ENCODE peak calls at places on chromosome 15, in ten cellular contexts. Z is K562, D is H1, R is sigmoid colon, V is stomach, L is esophagus muscularis mucosa, J is HCT116, B is prostate gland, P is upper lobe of left lung, E is transverse colon. T is an unnamed sample.

GRCh38 chr15:56883088-56883487 is 35.4 kb upstream of the TCF12 start:
- DNase-seq in P (no peak), D (no peak), R (no peak), L (no peak), Z (no peak), B (no peak), V (no peak), E (no peak), J (no peak), T (no peak)

GRCh38 chr15:68500363-68501317 is 68.7 kb upstream of the ITGA11 start:
- DNase-seq in D (peak), B (no peak), E (no peak), V (no peak), L (peak), J (no peak), P (no peak), R (no peak), Z (no peak), T (no peak)

GRCh38 chr15:60964527-60964926 is 264.6 kb downstream of the RORA start:
- DNase-seq in E (no peak), Z (no peak), J (no peak), B (peak), D (no peak), V (no peak), L (peak), P (no peak), R (peak), T (peak)

GRCh38 chr15:94205366-94205765 is 26.0 kb upstream of the MCTP2 start:
- DNase-seq in Z (no peak), V (no peak), E (no peak), J (no peak), L (no peak), D (no peak), B (no peak), P (no peak), R (no peak), T (no peak)

GRCh38 chr15:68637755-68638405 is 59.1 kb downstream of the CORO2B start:
- DNase-seq in D (no peak), V (peak), J (no peak), Z (no peak), E (peak), B (peak), P (peak), R (peak), L (no peak), T (no peak)

GRCh38 chr15:65082303-65082958 is 5.9 kb downstream of the KBTBD13 start:
- DNase-seq in D (no peak), E (peak), B (peak), V (no peak), L (no peak), Z (no peak), R (no peak), J (no peak), P (no peak), T (no peak)

GRCh38 chr15:27704939-27705514 is 394.1 kb downstream of the OCA2 start:
- DNase-seq in P (no peak), J (no peak), R (no peak), L (no peak), Z (no peak), V (no peak), B (no peak), E (no peak), D (no peak), T (no peak)

GRCh38 chr15:88208305-88208704 is 48.2 kb downstream of the NTRK3 start:
- DNase-seq in J (no peak), Z (no peak), V (no peak), R (no peak), B (no peak), L (no peak), D (no peak), E (no peak), P (no peak), T (no peak)

GRCh38 chr15:62296756-62297507 is 131.8 kb upstream of the C2CD4B start:
- DNase-seq in D (no peak), V (no peak), R (no peak), B (no peak), J (no peak), P (no peak), E (no peak), L (no peak), Z (no peak), T (no peak)

GRCh38 chr15:90058308-90058707 is 44.0 kb downstream of the IDH2 start:
- DNase-seq in B (no peak), D (no peak), R (no peak), L (no peak), P (no peak), Z (no peak), E (no peak), V (no peak), J (no peak), T (no peak)

GRCh38 chr15:74785716-74786032 is 3.8 kb downstream of the CSK start:
- DNase-seq in D (no peak), P (no peak), B (no peak), R (peak), E (no peak), Z (no peak), V (no peak), L (no peak), J (no peak), T (no peak)

GRCh38 chr15:77126516-77126915 is 55.6 kb upstream of the TSPAN3 start:
- DNase-seq in E (no peak), V (no peak), J (no peak), P (no peak), R (no peak), Z (no peak), B (no peak), L (no peak), D (no peak), T (no peak)

GRCh38 chr15:63050737-63051700 is 8.5 kb downstream of the TPM1 start:
- DNase-seq in V (no peak), D (no peak), B (no peak), R (no peak), E (peak), P (no peak), L (no peak), J (no peak), Z (no peak), T (no peak)

GRCh38 chr15:58440922-58441321 is 9.1 kb downstream of the LIPC start:
- DNase-seq in J (peak), P (no peak), E (peak), V (peak), R (no peak), Z (peak), B (peak), L (no peak), D (no peak), T (no peak)

GRCh38 chr15:44015555-44015954 is 179.5 kb downstream of the FRMD5 start:
- DNase-seq in R (no peak), E (no peak), V (no peak), Z (no peak), L (no peak), B (no peak), D (no peak), J (no peak), P (no peak), T (no peak)

GRCh38 chr15:49848824-49849209 is 228.0 kb downstream of the DTWD1 start:
- DNase-seq in V (no peak), D (no peak), J (no peak), E (no peak), R (no peak), L (no peak), Z (no peak), P (no peak), B (no peak), T (no peak)

GRCh38 chr15:68646751-68647150 is 68.0 kb downstream of the CORO2B start:
- DNase-seq in B (no peak), V (no peak), P (no peak), D (no peak), J (no peak), L (no peak), Z (no peak), R (peak), E (no peak), T (no peak)

GRCh38 chr15:65396283-65396964 is 18.6 kb upstream of the IGDCC3 start:
- DNase-seq in Z (no peak), E (no peak), V (no peak), J (no peak), D (peak), B (no peak), R (no peak), P (no peak), L (no peak), T (no peak)

GRCh38 chr15:50549326-50549725 is 2.9 kb upstream of the USP50 start:
- DNase-seq in V (no peak), Z (no peak), B (no peak), J (no peak), L (no peak), P (no peak), E (no peak), D (no peak), R (no peak), T (no peak)

GRCh38 chr15:75199347-75199976 is 2.2 kb upstream of the C15orf39 start:
- DNase-seq in D (no peak), E (no peak), J (no peak), P (no peak), Z (no peak), V (no peak), B (no peak), R (no peak), L (no peak), T (no peak)

GRCh38 chr15:74025436-74025835 is 30.9 kb downstream of the PML start:
- DNase-seq in V (peak), J (no peak), L (no peak), P (no peak), B (no peak), D (no peak), Z (no peak), R (no peak), E (no peak), T (peak)

GRCh38 chr15:62665449-62665848 is 377.1 kb upstream of the TPM1 start:
- DNase-seq in Z (no peak), D (no peak), J (no peak), E (no peak), V (no peak), B (no peak), P (no peak), R (no peak), L (no peak), T (no peak)

GRCh38 chr15:58021332-58022230 is 43.9 kb downstream of the ALDH1A2 start:
- DNase-seq in B (no peak), E (no peak), J (no peak), Z (no peak), R (no peak), P (no peak), L (no peak), V (no peak), D (no peak), T (no peak)

GRCh38 chr15:96728591-96728990 is 398.1 kb downstream of the NR2F2 start:
- DNase-seq in P (peak), V (no peak), B (no peak), L (no peak), J (no peak), E (no peak), D (no peak), R (no peak), Z (no peak), T (no peak)

DNA sequence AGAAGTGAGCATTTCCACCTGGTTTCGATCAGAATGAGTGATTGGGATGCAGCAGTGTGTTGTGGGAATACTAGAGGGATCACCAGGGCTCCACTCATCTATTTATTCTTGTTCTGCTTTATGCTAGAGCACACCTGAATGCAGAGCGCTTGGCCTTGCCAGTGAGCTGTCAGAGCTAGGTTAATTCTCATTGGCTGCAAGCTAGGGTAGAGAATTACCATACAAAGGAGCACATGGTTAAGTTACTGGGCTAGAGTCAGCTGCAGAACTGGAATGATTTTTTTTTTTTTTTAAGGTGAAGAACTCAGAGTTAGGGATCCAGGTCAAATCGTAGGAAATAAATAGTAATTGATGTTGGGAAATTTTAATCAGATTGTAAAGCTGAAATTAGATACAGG is 8.8 kb downstream of the EIF2AK4 start:
- DNase-seq in D (no peak), J (no peak), P (no peak), Z (no peak), L (no peak), R (no peak), E (no peak), V (no peak), B (no peak), T (no peak)
- TF ChIP-seq POLR2AphosphoS5 in D (no peak), J (no peak), P (no peak), Z (no peak), L (no peak), R (no peak), E (no peak), V (no peak), B (no peak), T (no peak)

DNA sequence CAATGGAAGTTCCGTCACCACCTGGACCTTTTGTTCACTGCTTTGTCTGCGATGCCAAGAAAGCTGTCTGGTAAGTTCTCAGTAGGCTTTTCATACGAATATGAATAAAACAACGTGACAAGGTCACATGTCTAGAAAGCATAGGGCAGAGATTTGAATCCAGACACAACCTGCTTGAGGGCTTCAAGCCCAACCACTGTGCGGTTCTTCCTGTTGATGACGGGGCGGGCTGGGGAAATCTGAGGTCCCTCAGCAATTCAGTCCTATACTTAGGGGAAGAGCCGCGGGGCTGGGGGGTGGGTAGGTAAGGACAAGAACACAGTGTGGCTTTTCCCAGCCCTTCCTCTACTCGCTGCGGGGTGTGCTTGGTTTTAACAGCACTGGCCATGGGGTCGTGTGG is 32.4 kb upstream of the SMAD3 start:
- DNase-seq in D (no peak), Z (no peak), R (no peak), J (no peak), P (no peak), V (no peak), E (no peak), L (no peak), B (no peak), T (no peak)
- H3K4me3 ChIP-seq in D (peak), Z (no peak), R (peak), J (no peak), P (peak), V (peak), E (no peak), L (peak), B (no peak), T (peak)

GRCh38 chr15:52528465-52529288 is at the start of gene MYO5A:
- DNase-seq in V (peak), D (peak), E (peak), P (peak), Z (peak), R (peak), L (no peak), B (peak), J (peak), T (peak)
- TF ChIP-seq POLR2A in V (no peak), D (peak), E (peak), P (no peak), Z (no peak), R (no peak), L (no peak), B (peak), J (no peak), T (no peak)

GRCh38 chr15:98405013-98405412 is 243.3 kb upstream of the IGF1R start:
- DNase-seq in B (no peak), E (no peak), V (no peak), L (no peak), R (no peak), D (no peak), Z (no peak), J (no peak), P (no peak), T (no peak)
- TF ChIP-seq POLR2AphosphoS5 in B (no peak), E (no peak), V (no peak), L (peak), R (no peak), D (no peak), Z (no peak), J (no peak), P (no peak), T (no peak)

T was measured in breast epithelium.